ENCODE peak calls at places on chromosomes 12 and 14, in seven cellular contexts. U is GM23248; H is stimulated activated CD4-positive, alpha-beta T cell treated with anti-CD3 and anti-CD28 coated beads, Interleukin-2, amount 100 ng/mL, for 24 hours; V is CD4-positive, CD25-positive, alpha-beta regulatory T cell; A is HEK293T; D is progenitor cell of endocrine pancreas; L is GM03348. S is an unnamed sample.

GRCh38 chr12:69739287-69740191 is 879 bp downstream of the RAB3IP start:
- DNase-seq in U (peak), A (peak), D (peak), V (peak), H (peak), L (peak), S (peak)

GRCh38 chr14:36517242-36518030 is 2.6 kb downstream of the NKX2-1 start:
- DNase-seq in A (no peak), U (no peak), H (no peak), D (no peak), V (no peak), L (no peak), S (no peak)

GRCh38 chr14:77043177-77043983 is 14.9 kb upstream of the IRF2BPL start:
- DNase-seq in V (no peak), U (peak), A (no peak), D (no peak), H (peak), L (peak), S (peak)

GRCh38 chr12:54294152-54294913 is 6.5 kb downstream of the NFE2 start:
- DNase-seq in U (peak), A (peak), V (peak), H (peak), D (peak), L (peak), S (peak)

GRCh38 chr12:91588874-91589454 is 406.3 kb upstream of the DCN start:
- DNase-seq in V (no peak), H (no peak), D (no peak), A (no peak), U (no peak), L (no peak), S (no peak)

GRCh38 chr12:42790761-42791151 is 201.2 kb upstream of the PRICKLE1 start:
- DNase-seq in U (peak), V (no peak), H (no peak), A (no peak), L (peak), D (no peak), S (no peak)

GRCh38 chr14:94823556-94824341 is 53.8 kb upstream of the GSC start:
- DNase-seq in A (no peak), H (no peak), L (no peak), D (no peak), U (peak), V (no peak), S (no peak)

GRCh38 chr14:64753374-64753773 is 49.1 kb downstream of the PLEKHG3 start:
- DNase-seq in D (no peak), U (no peak), L (no peak), V (no peak), H (no peak), A (no peak), S (peak)

GRCh38 chr12:106138279-106138645 is 492 bp downstream of the NUAK1 start:
- DNase-seq in A (no peak), V (peak), L (no peak), D (no peak), U (peak), H (no peak), S (no peak)

GRCh38 chr14:61342486-61342885 is 21.1 kb downstream of the PRKCH start:
- DNase-seq in D (no peak), A (no peak), H (peak), U (no peak), V (peak), L (no peak), S (peak)

GRCh38 chr12:30792648-30793499 is 38.1 kb upstream of the CAPRIN2 start:
- DNase-seq in U (peak), A (no peak), L (peak), V (no peak), D (no peak), H (no peak), S (no peak)

GRCh38 chr12:11882301-11883019 is 188.3 kb upstream of the BCL2L14 start:
- DNase-seq in A (no peak), L (no peak), V (no peak), H (no peak), D (no peak), U (no peak), S (no peak)

GRCh38 chr12:114447799-114448617 is 42.1 kb upstream of the TBX5 start:
- DNase-seq in V (no peak), U (no peak), D (no peak), H (no peak), L (no peak), A (no peak), S (no peak)